ENCODE peak calls at places on chromosomes 1 and 21, in eight cellular contexts. One of them, this sample, is unnamed.

GRCh38 chr21:25625036-25625435 is 14.0 kb upstream of the JAM2 start:
- DNase-seq in Panc1: no peak
- DNase-seq in BJ: no peak
- DNase-seq in CD8-positive, alpha-beta T cell: no peak
- DNase-seq in heart left ventricle: no peak
- DNase-seq in fibroblast of mammary gland: no peak
- DNase-seq in A549: no peak
- DNase-seq in AG09309: no peak
- DNase-seq in this sample: no peak

GRCh38 chr1:83530506-83530905 is 468.4 kb downstream of the TTLL7 start:
- DNase-seq in AG09309: no peak
- DNase-seq in Panc1: no peak
- DNase-seq in A549: no peak
- DNase-seq in CD8-positive, alpha-beta T cell: no peak
- DNase-seq in heart left ventricle: no peak
- DNase-seq in fibroblast of mammary gland: no peak
- DNase-seq in BJ: no peak
- DNase-seq in this sample: no peak

GRCh38 chr1:33902486-33903209 is 38.8 kb downstream of the HMGB4 start:
- DNase-seq in heart left ventricle: peak; percentile 9
- DNase-seq in BJ: no peak
- DNase-seq in CD8-positive, alpha-beta T cell: no peak
- DNase-seq in AG09309: peak; percentile 11
- DNase-seq in Panc1: no peak
- DNase-seq in A549: no peak
- DNase-seq in fibroblast of mammary gland: no peak
- DNase-seq in this sample: no peak

GRCh38 chr1:182829285-182829932 is 9.7 kb upstream of the DHX9 start:
- DNase-seq in fibroblast of mammary gland: no peak
- DNase-seq in Panc1: no peak
- DNase-seq in A549: no peak
- DNase-seq in heart left ventricle: no peak
- DNase-seq in CD8-positive, alpha-beta T cell: no peak
- DNase-seq in BJ: no peak
- DNase-seq in AG09309: no peak
- DNase-seq in this sample: no peak

GRCh38 chr1:110292327-110292741 is 46.8 kb upstream of the RBM15 start:
- DNase-seq in CD8-positive, alpha-beta T cell: no peak
- DNase-seq in fibroblast of mammary gland: peak; percentile 64
- DNase-seq in A549: peak; percentile 18
- DNase-seq in heart left ventricle: no peak
- DNase-seq in AG09309: peak; percentile 42
- DNase-seq in BJ: peak; percentile 48
- DNase-seq in Panc1: no peak
- DNase-seq in this sample: no peak

GRCh38 chr1:25998075-25998761 is 355 bp upstream of the PAFAH2 start:
- DNase-seq in A549: peak; percentile 99
- DNase-seq in BJ: peak; percentile 96
- DNase-seq in AG09309: peak; percentile 97
- DNase-seq in Panc1: peak; percentile 99
- DNase-seq in heart left ventricle: peak; percentile 98
- DNase-seq in fibroblast of mammary gland: peak; percentile 99
- DNase-seq in CD8-positive, alpha-beta T cell: peak; percentile 96
- DNase-seq in this sample: peak; percentile 99

GRCh38 chr1:78340006-78340405 is 150.8 kb upstream of the PTGFR start:
- DNase-seq in A549: no peak
- DNase-seq in AG09309: peak; percentile 61
- DNase-seq in Panc1: peak; percentile 22
- DNase-seq in fibroblast of mammary gland: peak; percentile 93
- DNase-seq in BJ: peak; percentile 51
- DNase-seq in CD8-positive, alpha-beta T cell: no peak
- DNase-seq in heart left ventricle: no peak
- DNase-seq in this sample: no peak

GRCh38 chr1:228039006-228039481 is 32.2 kb downstream of the WNT3A start:
- DNase-seq in AG09309: no peak
- DNase-seq in heart left ventricle: no peak
- DNase-seq in Panc1: no peak
- DNase-seq in CD8-positive, alpha-beta T cell: no peak
- DNase-seq in A549: no peak
- DNase-seq in BJ: no peak
- DNase-seq in fibroblast of mammary gland: no peak
- DNase-seq in this sample: no peak

GRCh38 chr21:26842300-26842699 is 2.9 kb downstream of the ADAMTS1 start:
- DNase-seq in AG09309: no peak
- DNase-seq in CD8-positive, alpha-beta T cell: no peak
- DNase-seq in Panc1: no peak
- DNase-seq in BJ: no peak
- DNase-seq in fibroblast of mammary gland: peak; percentile 79
- DNase-seq in heart left ventricle: no peak
- DNase-seq in A549: no peak
- DNase-seq in this sample: no peak

GRCh38 chr21:16563795-16564194 is 834.0 kb downstream of the USP25 start:
- DNase-seq in BJ: no peak
- DNase-seq in fibroblast of mammary gland: no peak
- DNase-seq in Panc1: no peak
- DNase-seq in AG09309: no peak
- DNase-seq in heart left ventricle: no peak
- DNase-seq in A549: peak; percentile 72
- DNase-seq in CD8-positive, alpha-beta T cell: no peak
- DNase-seq in this sample: no peak

GRCh38 chr1:29805122-29805895 is 569.0 kb downstream of the PTPRU start:
- DNase-seq in BJ: no peak
- DNase-seq in Panc1: no peak
- DNase-seq in fibroblast of mammary gland: no peak
- DNase-seq in CD8-positive, alpha-beta T cell: no peak
- DNase-seq in heart left ventricle: no peak
- DNase-seq in AG09309: no peak
- DNase-seq in A549: no peak
- DNase-seq in this sample: no peak

GRCh38 chr1:59107916-59108315 is 189.0 kb upstream of the FGGY start:
- DNase-seq in heart left ventricle: no peak
- DNase-seq in A549: no peak
- DNase-seq in BJ: no peak
- DNase-seq in Panc1: no peak
- DNase-seq in fibroblast of mammary gland: no peak
- DNase-seq in AG09309: no peak
- DNase-seq in CD8-positive, alpha-beta T cell: no peak
- DNase-seq in this sample: no peak

GRCh38 chr1:22166439-22166838 is 23.5 kb upstream of the WNT4 start:
- DNase-seq in heart left ventricle: no peak
- DNase-seq in AG09309: no peak
- DNase-seq in CD8-positive, alpha-beta T cell: no peak
- DNase-seq in Panc1: no peak
- DNase-seq in BJ: no peak
- DNase-seq in fibroblast of mammary gland: no peak
- DNase-seq in A549: no peak
- DNase-seq in this sample: no peak

GRCh38 chr1:32886012-32886827 is at the start of gene HPCA:
- DNase-seq in fibroblast of mammary gland: peak; percentile 41
- DNase-seq in AG09309: no peak
- DNase-seq in BJ: no peak
- DNase-seq in CD8-positive, alpha-beta T cell: no peak
- DNase-seq in heart left ventricle: peak; percentile 53
- DNase-seq in A549: peak; percentile 38
- DNase-seq in Panc1: no peak
- DNase-seq in this sample: no peak

GRCh38 chr1:15345711-15346355 is 63.9 kb upstream of the EFHD2 start:
- DNase-seq in fibroblast of mammary gland: no peak
- DNase-seq in AG09309: no peak
- DNase-seq in A549: no peak
- DNase-seq in CD8-positive, alpha-beta T cell: peak; percentile 44
- DNase-seq in heart left ventricle: peak; percentile 44
- DNase-seq in BJ: no peak
- DNase-seq in Panc1: no peak
- DNase-seq in this sample: no peak

GRCh38 chr1:172909606-172910326 is 141.0 kb downstream of the TNFSF18 start:
- DNase-seq in BJ: peak; percentile 93
- DNase-seq in fibroblast of mammary gland: peak; percentile 97
- DNase-seq in AG09309: peak; percentile 87
- DNase-seq in CD8-positive, alpha-beta T cell: no peak
- DNase-seq in A549: peak; percentile 71
- DNase-seq in heart left ventricle: no peak
- DNase-seq in Panc1: no peak
- DNase-seq in this sample: peak; percentile 93

GRCh38 chr1:61241411-61241838 is 159.1 kb downstream of the NFIA start:
- DNase-seq in CD8-positive, alpha-beta T cell: no peak
- DNase-seq in fibroblast of mammary gland: peak; percentile 55
- DNase-seq in AG09309: no peak
- DNase-seq in A549: no peak
- DNase-seq in BJ: no peak
- DNase-seq in Panc1: no peak
- DNase-seq in heart left ventricle: peak; percentile 33
- DNase-seq in this sample: no peak

GRCh38 chr1:202016717-202017384 is 6.5 kb downstream of the ELF3 start:
- DNase-seq in fibroblast of mammary gland: no peak
- DNase-seq in heart left ventricle: no peak
- DNase-seq in CD8-positive, alpha-beta T cell: no peak
- DNase-seq in A549: no peak
- DNase-seq in AG09309: no peak
- DNase-seq in BJ: no peak
- DNase-seq in Panc1: no peak
- DNase-seq in this sample: no peak

GRCh38 chr1:202014915-202015676 is 4.7 kb downstream of the ELF3 start:
- DNase-seq in AG09309: no peak
- DNase-seq in A549: no peak
- DNase-seq in BJ: no peak
- DNase-seq in heart left ventricle: no peak
- DNase-seq in fibroblast of mammary gland: no peak
- DNase-seq in CD8-positive, alpha-beta T cell: no peak
- DNase-seq in Panc1: no peak
- DNase-seq in this sample: no peak

GRCh38 chr1:202017385-202018225 is 7.2 kb downstream of the ELF3 start:
- DNase-seq in Panc1: no peak
- DNase-seq in CD8-positive, alpha-beta T cell: no peak
- DNase-seq in BJ: no peak
- DNase-seq in heart left ventricle: no peak
- DNase-seq in A549: peak; percentile 98
- DNase-seq in fibroblast of mammary gland: no peak
- DNase-seq in AG09309: no peak
- DNase-seq in this sample: no peak

GRCh38 chr1:202015677-202015952 is 5.2 kb downstream of the ELF3 start:
- DNase-seq in AG09309: no peak
- DNase-seq in Panc1: no peak
- DNase-seq in fibroblast of mammary gland: no peak
- DNase-seq in CD8-positive, alpha-beta T cell: no peak
- DNase-seq in A549: no peak
- DNase-seq in heart left ventricle: no peak
- DNase-seq in BJ: no peak
- DNase-seq in this sample: no peak

DNA sequence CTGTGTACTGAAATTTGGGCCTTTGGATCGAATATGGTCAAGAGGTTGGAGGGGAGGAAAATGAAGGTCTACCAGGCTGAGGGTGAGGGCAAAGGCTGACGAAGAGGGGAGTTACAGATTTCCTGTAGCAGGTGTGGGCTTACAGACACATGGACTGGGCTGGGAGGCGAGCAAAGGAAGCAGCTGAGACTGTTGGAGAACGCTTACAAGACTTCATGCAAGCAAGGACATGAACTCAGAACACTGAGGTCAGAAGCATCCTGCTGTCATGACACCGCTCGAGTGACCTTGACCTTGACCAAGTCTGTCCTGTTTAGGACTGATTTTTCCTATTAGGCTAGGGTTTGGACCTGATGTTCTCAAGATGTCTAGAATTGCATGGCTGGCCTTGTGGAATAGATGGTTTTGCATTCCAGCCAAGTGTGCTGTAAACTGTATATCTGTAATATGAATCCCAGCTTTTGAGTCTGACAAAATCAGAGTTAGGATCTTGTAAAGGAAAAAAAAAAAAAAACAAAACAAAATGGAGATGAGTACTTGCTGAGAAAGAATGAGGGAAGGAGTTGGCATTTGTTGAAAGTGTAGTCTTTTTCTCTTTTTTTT is 5.7 kb downstream of the ELF3 start:
- DNase-seq in fibroblast of mammary gland: no peak
- DNase-seq in CD8-positive, alpha-beta T cell: no peak
- DNase-seq in heart left ventricle: no peak
- DNase-seq in Panc1: no peak
- DNase-seq in AG09309: no peak
- DNase-seq in BJ: peak; percentile 35
- DNase-seq in A549: peak; percentile 79
- DNase-seq in this sample: peak; percentile 68
- H3K4me3 ChIP-seq in fibroblast of mammary gland: no peak overlapping the region
- H3K4me3 ChIP-seq in CD8-positive, alpha-beta T cell: no peak overlapping the region
- H3K4me3 ChIP-seq in heart left ventricle: no peak overlapping the region
- H3K4me3 ChIP-seq in Panc1: peak overlapping the region; percentile 72
- H3K4me3 ChIP-seq in AG09309: no peak overlapping the region
- H3K4me3 ChIP-seq in BJ: no peak overlapping the region
- H3K4me3 ChIP-seq in A549: peak overlapping the region; percentile 95
- H3K4me3 ChIP-seq in this sample: no peak overlapping the region

GRCh38 chr1:43982798-43983197 is 3.8 kb downstream of the B4GALT2 start:
- DNase-seq in fibroblast of mammary gland: peak; percentile 49
- DNase-seq in heart left ventricle: no peak
- DNase-seq in AG09309: no peak
- DNase-seq in CD8-positive, alpha-beta T cell: no peak
- DNase-seq in Panc1: no peak
- DNase-seq in A549: no peak
- DNase-seq in BJ: no peak
- DNase-seq in this sample: no peak
- TF ChIP-seq CTCF in fibroblast of mammary gland: no peak
- TF ChIP-seq CTCF in heart left ventricle: no peak
- TF ChIP-seq CTCF in AG09309: no peak
- TF ChIP-seq CTCF in CD8-positive, alpha-beta T cell: no peak
- TF ChIP-seq CTCF in Panc1: no peak
- TF ChIP-seq CTCF in A549: no peak
- TF ChIP-seq CTCF in BJ: no peak
- TF ChIP-seq CTCF in this sample: no peak

GRCh38 chr1:211580303-211580687 is 1.3 kb upstream of the SLC30A1 start:
- DNase-seq in CD8-positive, alpha-beta T cell: no peak
- DNase-seq in AG09309: no peak
- DNase-seq in heart left ventricle: no peak
- DNase-seq in Panc1: no peak
- DNase-seq in fibroblast of mammary gland: no peak
- DNase-seq in A549: no peak
- DNase-seq in BJ: no peak
- DNase-seq in this sample: no peak
- H3K4me3 ChIP-seq in CD8-positive, alpha-beta T cell: no peak overlapping the region
- H3K4me3 ChIP-seq in AG09309: no peak overlapping the region
- H3K4me3 ChIP-seq in heart left ventricle: peak overlapping the region; percentile 83
- H3K4me3 ChIP-seq in Panc1: peak overlapping the region; percentile 70
- H3K4me3 ChIP-seq in fibroblast of mammary gland: no peak overlapping the region
- H3K4me3 ChIP-seq in A549: no peak overlapping the region
- H3K4me3 ChIP-seq in BJ: no peak overlapping the region
- H3K4me3 ChIP-seq in this sample: peak overlapping the region; percentile 75

GRCh38 chr1:97841369-97841768 is 79.5 kb downstream of the DPYD start:
- DNase-seq in A549: no peak
- DNase-seq in Panc1: no peak
- DNase-seq in heart left ventricle: no peak
- DNase-seq in AG09309: no peak
- DNase-seq in CD8-positive, alpha-beta T cell: no peak
- DNase-seq in BJ: no peak
- DNase-seq in fibroblast of mammary gland: no peak
- DNase-seq in this sample: no peak

GRCh38 chr1:97849350-97850339 is 71.2 kb downstream of the DPYD start:
- DNase-seq in BJ: peak; percentile 71
- DNase-seq in fibroblast of mammary gland: peak; percentile 88
- DNase-seq in AG09309: peak; percentile 64
- DNase-seq in heart left ventricle: no peak
- DNase-seq in A549: peak; percentile 36
- DNase-seq in Panc1: peak; percentile 38
- DNase-seq in CD8-positive, alpha-beta T cell: no peak
- DNase-seq in this sample: peak; percentile 59

GRCh38 chr1:97844552-97845089 is 76.2 kb downstream of the DPYD start:
- DNase-seq in BJ: no peak
- DNase-seq in AG09309: no peak
- DNase-seq in A549: no peak
- DNase-seq in fibroblast of mammary gland: no peak
- DNase-seq in CD8-positive, alpha-beta T cell: no peak
- DNase-seq in heart left ventricle: no peak
- DNase-seq in Panc1: no peak
- DNase-seq in this sample: no peak

GRCh38 chr1:97845805-97846204 is 75.0 kb downstream of the DPYD start:
- DNase-seq in A549: no peak
- DNase-seq in heart left ventricle: no peak
- DNase-seq in fibroblast of mammary gland: no peak
- DNase-seq in CD8-positive, alpha-beta T cell: no peak
- DNase-seq in AG09309: no peak
- DNase-seq in BJ: no peak
- DNase-seq in Panc1: no peak
- DNase-seq in this sample: no peak
- TF ChIP-seq CTCF in A549: no peak
- TF ChIP-seq CTCF in heart left ventricle: no peak
- TF ChIP-seq CTCF in fibroblast of mammary gland: no peak
- TF ChIP-seq CTCF in CD8-positive, alpha-beta T cell: no peak
- TF ChIP-seq CTCF in AG09309: no peak
- TF ChIP-seq CTCF in BJ: no peak
- TF ChIP-seq CTCF in Panc1: no peak
- TF ChIP-seq CTCF in this sample: no peak